ENCODE peak calls at places on chromosomes 1 and 21, in nine cellular contexts. B is left lung; M is RWPE2; W is IMR-90; U is Karpas-422; O is neural progenitor cell; X is stomach; Y is thyroid gland; T is CD8-positive, alpha-beta T cell. S is an unnamed sample. For H3K4me1, the result is how much of the 10 kb centered on the place peaks cover.

GRCh38 chr1:240000634-240001033 is 91.0 kb upstream of the FMN2 start:
- DNase-seq in T (no peak), U (no peak), W (peak), Y (no peak), O (no peak), B (no peak), M (no peak), X (no peak), S (no peak)

GRCh38 chr1:20472860-20473711 is 12.9 kb downstream of the CAMK2N1 start:
- DNase-seq in X (peak), O (peak), U (peak), B (no peak), T (no peak), M (no peak), W (peak), Y (peak), S (no peak)

GRCh38 chr1:234396092-234396491 is 22.8 kb downstream of the COA6 start:
- DNase-seq in B (no peak), W (no peak), T (no peak), X (no peak), M (no peak), O (no peak), Y (no peak), U (no peak), S (no peak)

GRCh38 chr1:206555473-206555935 is 48.2 kb downstream of the RASSF5 start:
- DNase-seq in O (peak), Y (peak), M (no peak), X (no peak), B (no peak), T (no peak), U (no peak), W (no peak), S (no peak)

GRCh38 chr1:212477680-212478466 is 45.2 kb downstream of the NENF start:
- DNase-seq in T (no peak), U (no peak), M (peak), Y (no peak), B (no peak), O (no peak), W (no peak), X (no peak), S (no peak)

GRCh38 chr1:189538271-189538670 is 939.4 kb downstream of the BRINP3 start:
- DNase-seq in W (no peak), M (no peak), Y (no peak), O (no peak), U (no peak), X (no peak), B (no peak), T (no peak), S (no peak)

GRCh38 chr1:42319871-42320484 is 15.1 kb downstream of the FOXJ3 start:
- DNase-seq in O (no peak), M (no peak), B (no peak), Y (no peak), U (no peak), T (peak), X (no peak), W (no peak), S (no peak)

GRCh38 chr1:24005163-24005562 is 25.0 kb upstream of the SRSF10 start:
- DNase-seq in W (no peak), T (no peak), U (no peak), O (no peak), M (no peak), B (no peak), Y (no peak), X (no peak), S (no peak)

GRCh38 chr1:41382531-41383090 is 21.4 kb downstream of the FOXO6 start:
- DNase-seq in U (no peak), Y (peak), X (peak), W (no peak), B (peak), M (no peak), O (peak), T (no peak), S (peak)

GRCh38 chr1:180231506-180232420 is 1.7 kb downstream of the LHX4 start:
- DNase-seq in Y (peak), O (peak), T (no peak), M (no peak), B (no peak), X (no peak), W (peak), U (no peak), S (no peak)

GRCh38 chr1:205812271-205812877 is 624 bp downstream of the SLC41A1 start:
- DNase-seq in W (peak), T (no peak), M (no peak), X (no peak), B (no peak), Y (peak), O (peak), U (peak), S (no peak)

GRCh38 chr21:16841917-16842316 is 670.9 kb upstream of the CXADR start:
- DNase-seq in Y (no peak), W (no peak), X (no peak), O (no peak), B (no peak), T (no peak), U (no peak), M (no peak), S (no peak)

GRCh38 chr1:26281971-26282693 is 2.2 kb downstream of the SH3BGRL3 start:
- DNase-seq in M (no peak), U (peak), O (peak), X (no peak), B (no peak), W (peak), Y (no peak), T (no peak), S (no peak)

GRCh38 chr21:31348188-31348587 is 4.1 kb upstream of the TIAM1 start:
- DNase-seq in Y (no peak), M (no peak), O (no peak), X (no peak), T (no peak), W (no peak), B (no peak), U (no peak), S (no peak)

GRCh38 chr1:21340230-21340564 is 49.9 kb upstream of the ECE1 start:
- DNase-seq in O (no peak), Y (peak), T (no peak), M (peak), W (no peak), B (peak), U (no peak), X (peak), S (peak)

GRCh38 chr1:212754193-212754592 is 37.4 kb downstream of the NSL1 start:
- DNase-seq in O (no peak), X (no peak), B (no peak), U (peak), T (no peak), Y (no peak), W (no peak), M (no peak), S (no peak)

GRCh38 chr21:41750051-41750450 is 16.8 kb downstream of the RIPK4 start:
- DNase-seq in B (no peak), W (peak), X (no peak), Y (no peak), T (no peak), U (no peak), M (no peak), O (peak), S (no peak)

GRCh38 chr1:179821524-179821923 is 56.1 kb downstream of the TOR1AIP2 start:
- DNase-seq in B (no peak), T (no peak), Y (no peak), O (no peak), W (no peak), X (no peak), M (no peak), U (no peak), S (no peak)

GRCh38 chr1:180632326-180633088 is 685 bp downstream of the XPR1 start:
- DNase-seq in M (no peak), U (peak), T (peak), X (peak), Y (peak), O (peak), B (peak), W (no peak), S (peak)

GRCh38 chr1:29415156-29415830 is 179.0 kb downstream of the PTPRU start:
- DNase-seq in Y (no peak), W (no peak), U (peak), M (no peak), O (peak), B (no peak), X (no peak), T (no peak), S (no peak)

GRCh38 chr1:178938281-178938958 is 67.5 kb upstream of the ANGPTL1 start:
- DNase-seq in B (no peak), O (no peak), X (no peak), W (no peak), T (no peak), U (no peak), M (no peak), Y (no peak), S (no peak)

GRCh38 chr1:177383715-177384114 is 213.0 kb downstream of the BRINP2 start:
- DNase-seq in W (no peak), U (no peak), X (no peak), B (no peak), O (no peak), T (no peak), M (no peak), Y (no peak), S (no peak)

GRCh38 chr21:32592929-32593502 is 7.7 kb upstream of the TCP10L start:
- DNase-seq in O (no peak), M (no peak), X (no peak), Y (no peak), W (no peak), T (no peak), U (no peak), B (no peak), S (no peak)

GRCh38 chr21:34306246-34306645 is 57.6 kb upstream of the KCNE2 start:
- DNase-seq in W (no peak), O (no peak), T (no peak), B (no peak), X (no peak), M (no peak), U (no peak), Y (no peak), S (no peak)

GRCh38 chr1:71621785-71622184 is 541.0 kb upstream of the ZRANB2 start:
- DNase-seq in X (no peak), T (no peak), M (no peak), B (no peak), W (peak), U (no peak), O (no peak), Y (no peak), S (no peak)

GRCh38 chr21:44303490-44303981 is 3.7 kb downstream of the PFKL start:
- DNase-seq in X (peak), U (no peak), O (no peak), Y (no peak), W (no peak), M (no peak), T (no peak), B (no peak), S (no peak)

GRCh38 chr1:7313081-7313546 is 458.0 kb upstream of the VAMP3 start:
- DNase-seq in T (no peak), M (no peak), X (no peak), O (no peak), U (no peak), Y (peak), B (no peak), W (peak), S (no peak)

GRCh38 chr21:35965699-35966098 is 94.6 kb downstream of the SETD4 start:
- DNase-seq in Y (no peak), M (no peak), B (no peak), T (no peak), W (no peak), O (no peak), U (no peak), X (no peak), S (no peak)

GRCh38 chr1:211738709-211739301 is 63.4 kb upstream of the NEK2 start:
- DNase-seq in O (no peak), Y (peak), T (no peak), W (peak), M (no peak), B (no peak), X (no peak), U (no peak), S (no peak)

GRCh38 chr1:235253219-235253640 is 74.7 kb downstream of the ARID4B start:
- DNase-seq in T (peak), W (peak), X (peak), U (peak), Y (peak), M (no peak), B (peak), O (peak), S (no peak)

GRCh38 chr1:30058966-30059365 is 664.4 kb downstream of the MATN1 start:
- DNase-seq in T (no peak), B (no peak), O (no peak), U (no peak), X (no peak), Y (no peak), W (peak), M (peak), S (no peak)

GRCh38 chr1:8886589-8886988 is 8.1 kb upstream of the ENO1 start:
- DNase-seq in U (no peak), X (no peak), T (no peak), M (no peak), W (no peak), O (no peak), B (no peak), Y (no peak), S (no peak)

GRCh38 chr1:41537788-41538351 is 53.4 kb upstream of the EDN2 start:
- DNase-seq in X (peak), Y (peak), W (peak), B (peak), M (no peak), U (peak), T (no peak), O (no peak), S (peak)

GRCh38 chr21:17736072-17736471 is 83.1 kb downstream of the C21orf91 start:
- DNase-seq in X (no peak), O (no peak), T (no peak), U (no peak), M (no peak), W (no peak), B (no peak), Y (no peak), S (no peak)

GRCh38 chr1:169348356-169349036 is 19.1 kb downstream of the NME7 start:
- DNase-seq in W (peak), M (no peak), Y (no peak), U (peak), B (no peak), O (peak), T (no peak), X (no peak), S (no peak)

GRCh38 chr1:215583185-215583692 is 16.1 kb downstream of the KCTD3 start:
- DNase-seq in W (no peak), M (no peak), Y (no peak), X (peak), U (no peak), O (no peak), B (no peak), T (no peak), S (no peak)

GRCh38 chr1:98277111-98277510 is 356.3 kb upstream of the DPYD start:
- DNase-seq in M (no peak), X (no peak), B (no peak), O (no peak), W (peak), T (no peak), Y (no peak), U (no peak), S (no peak)

GRCh38 chr1:245673920-245674414 is 519.2 kb downstream of the KIF26B start:
- DNase-seq in X (no peak), M (no peak), W (peak), U (peak), T (no peak), B (no peak), O (no peak), Y (no peak), S (no peak)

GRCh38 chr1:36369061-36369470 is 16.7 kb downstream of the STK40 start:
- DNase-seq in U (peak), W (peak), T (peak), X (peak), M (no peak), O (peak), B (peak), Y (peak), S (peak)
- H3K4me1 ChIP-seq in U (under half), W (under half), T (half or more), X (under half), M (under half), O (under half), B (half or more), Y (half or more), S (half or more)

GRCh38 chr1:50974618-50974935 is 4.5 kb downstream of the CDKN2C start:
- DNase-seq in U (no peak), O (no peak), W (no peak), T (no peak), Y (no peak), M (no peak), B (no peak), X (no peak), S (no peak)
- H3K4me3 ChIP-seq in U (no peak), O (no peak), W (no peak), T (no peak), Y (no peak), M (no peak), B (no peak), X (no peak), S (no peak)

DNA sequence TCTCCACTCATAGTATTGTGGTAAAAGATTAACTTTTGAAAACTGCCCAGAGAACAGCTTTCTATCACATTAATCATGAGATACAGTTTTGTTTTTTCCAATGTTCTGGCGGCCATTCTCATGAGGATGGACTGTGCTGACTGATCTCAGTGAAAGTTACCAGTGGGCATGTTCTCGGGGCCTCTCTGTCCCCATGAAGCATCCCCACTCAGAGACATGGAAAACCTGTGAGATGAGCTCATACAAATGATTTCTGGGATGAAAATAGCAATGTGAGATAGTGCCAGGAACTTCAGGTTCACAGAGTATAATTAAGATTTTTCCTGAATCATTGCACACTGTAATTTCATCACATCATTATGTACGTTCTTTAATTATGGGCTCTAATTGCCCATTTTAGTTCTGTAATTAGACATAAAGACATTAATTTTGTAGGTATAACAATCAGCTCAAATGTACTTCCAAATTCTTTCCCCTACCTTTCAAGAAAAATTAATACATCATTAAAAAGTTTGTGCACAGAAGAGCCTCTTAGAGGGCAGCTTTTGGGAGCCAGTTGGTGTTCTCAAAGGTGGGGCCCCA is 40.5 kb downstream of the DDR2 start:
- DNase-seq in W (no peak), O (no peak), T (no peak), M (no peak), U (no peak), Y (no peak), X (no peak), B (no peak), S (no peak)
- H3K27ac ChIP-seq in W (no peak), O (no peak), T (no peak), M (no peak), U (no peak), Y (peak), X (peak), B (no peak), S (no peak)

GRCh38 chr1:115650961-115651360 is 9.2 kb downstream of the VANGL1 start:
- DNase-seq in X (no peak), Y (no peak), U (no peak), B (no peak), O (no peak), T (no peak), M (no peak), W (no peak), S (no peak)

GRCh38 chr1:115648717-115649691 is 7.2 kb downstream of the VANGL1 start:
- DNase-seq in T (no peak), X (no peak), W (no peak), U (no peak), M (no peak), B (no peak), Y (no peak), O (no peak), S (no peak)

GRCh38 chr1:115652236-115652788 is 10.5 kb downstream of the VANGL1 start:
- DNase-seq in B (no peak), M (no peak), U (no peak), X (no peak), T (no peak), O (no peak), Y (no peak), W (no peak), S (no peak)

GRCh38 chr1:115649964-115650363 is 8.2 kb downstream of the VANGL1 start:
- DNase-seq in B (no peak), O (peak), U (no peak), Y (no peak), M (no peak), X (peak), T (no peak), W (no peak), S (no peak)

DNA sequence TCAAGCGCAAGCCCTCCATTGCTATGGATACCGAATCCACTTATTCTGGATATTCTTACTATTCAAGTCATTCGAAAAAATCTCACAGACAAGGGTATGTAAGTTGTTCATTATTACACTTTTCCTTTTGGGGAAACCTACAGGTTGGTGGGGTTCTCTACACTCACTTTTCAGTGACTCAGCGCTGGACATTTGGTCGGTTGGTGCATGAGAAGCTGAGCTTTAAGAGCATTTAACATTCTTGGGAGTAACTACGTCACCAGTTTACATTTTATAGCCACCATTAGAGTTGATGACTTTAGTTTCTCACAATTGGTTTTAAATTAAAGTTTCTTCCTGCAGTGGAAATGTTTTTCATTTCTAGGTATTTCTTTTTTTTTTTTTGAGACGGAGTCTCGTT is 9.6 kb downstream of the VANGL1 start:
- DNase-seq in T (no peak), Y (no peak), M (no peak), U (no peak), O (no peak), B (no peak), X (no peak), W (no peak), S (no peak)
- H3K4me1 ChIP-seq in T (under half), Y (under half), M (under half), U (under half), O (under half), B (under half), X (half or more), W (under half), S (under half)

GRCh38 chr1:66271904-66272254 is 262.1 kb upstream of the SGIP1 start:
- DNase-seq in Y (peak), T (no peak), W (peak), U (peak), X (no peak), M (no peak), B (peak), O (no peak), S (no peak)
- H3K4me3 ChIP-seq in Y (no peak), T (no peak), W (peak), U (peak), X (no peak), M (no peak), B (no peak), O (no peak), S (no peak)

DNA sequence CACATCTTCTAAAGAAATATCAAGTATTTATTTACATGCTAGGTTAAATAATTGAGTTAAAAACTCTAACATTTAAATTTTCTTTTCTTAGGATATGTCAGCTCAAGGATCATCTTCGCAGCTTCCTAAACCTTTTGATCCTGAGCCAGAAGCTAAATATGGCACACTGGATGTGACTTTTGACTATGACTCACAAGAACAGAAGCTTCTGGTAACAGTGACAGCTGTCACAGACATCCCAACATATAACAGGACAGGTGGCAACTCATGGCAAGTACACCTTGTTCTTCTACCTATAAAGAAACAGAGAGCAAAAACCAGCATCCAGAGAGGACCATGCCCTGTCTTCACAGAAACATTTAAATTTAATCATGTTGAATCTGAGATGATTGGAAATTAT is 132.7 kb upstream of the SERTAD4 start:
- DNase-seq in B (no peak), T (no peak), U (no peak), Y (no peak), X (no peak), W (no peak), O (no peak), M (no peak), S (no peak)
- H3K27ac ChIP-seq in B (no peak), T (no peak), U (no peak), Y (no peak), X (no peak), W (no peak), O (no peak), M (no peak), S (no peak)

DNA sequence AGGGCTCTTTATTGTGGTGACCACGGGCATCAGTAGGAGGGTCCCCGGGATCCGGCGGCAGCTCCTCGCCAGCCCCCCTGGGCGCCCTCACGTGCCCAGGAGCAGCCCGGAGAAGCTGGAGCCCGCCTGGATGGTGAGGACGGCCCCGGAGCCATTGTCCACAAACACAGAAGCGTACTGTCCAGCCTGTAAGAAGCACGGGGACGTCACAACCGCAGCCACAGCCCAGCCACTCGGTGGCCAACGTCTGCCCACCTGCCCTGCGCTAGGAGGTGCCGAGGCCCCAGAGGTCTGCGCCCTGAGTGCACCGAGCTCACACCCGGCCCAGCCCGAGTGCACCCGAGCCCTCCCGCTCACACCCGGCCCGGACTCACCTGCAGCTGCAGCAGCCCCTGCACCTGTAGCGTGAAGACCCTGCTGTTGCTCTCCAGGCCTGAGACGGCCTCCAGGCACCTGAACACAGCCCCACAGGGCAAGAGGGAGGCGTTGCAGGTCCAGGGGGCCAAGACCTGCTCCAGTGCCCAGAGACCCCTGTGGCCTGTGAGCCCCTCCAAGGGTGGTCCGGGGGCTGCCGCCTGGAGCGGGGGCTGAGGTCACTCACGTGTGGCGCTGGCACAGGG is 4.0 kb downstream of the C1QTNF12 start:
- DNase-seq in U (no peak), X (no peak), T (no peak), W (no peak), M (no peak), B (no peak), Y (no peak), O (no peak), S (no peak)
- H3K4me1 ChIP-seq in U (under half), X (under half), T (under half), W (under half), M (under half), B (under half), Y (under half), O (under half), S (under half)